ENCODE peak calls at places on chromosomes 16 and 17, in eight cellular contexts. W is Caki2; L is Peyer's patch; O is breast epithelium; Q is lower leg skin; Z is NCI-H1694; B is EL; D is activated naive CD4-positive, alpha-beta T cell. P is an unnamed sample.
A peak's percentile ranks its signal among the peaks of the same experiment; 100 is the strongest.

GRCh38 chr16:64278196-64278595 is 843.7 kb downstream of the CDH11 start:
- DNase-seq in W (no peak), O (no peak), Q (no peak), D (no peak), L (no peak), Z (no peak), B (peak; percentile 26), P (no peak)

GRCh38 chr16:4556112-4556511 is at the start of gene C16orf96:
- DNase-seq in D (no peak), Z (no peak), L (no peak), O (no peak), Q (no peak), B (peak; percentile 21), W (no peak), P (no peak)

GRCh38 chr16:23986455-23986854 is 150.7 kb downstream of the PRKCB start:
- DNase-seq in D (no peak), W (no peak), O (no peak), B (no peak), Q (no peak), L (no peak), Z (no peak), P (no peak)

GRCh38 chr17:32998111-32998892 is 6.7 kb downstream of the SPACA3 start:
- DNase-seq in O (peak; percentile 53), Z (peak; percentile 29), B (peak; percentile 77), L (peak; percentile 90), W (peak; percentile 61), D (peak; percentile 61), Q (peak; percentile 63), P (no peak)

GRCh38 chr16:70391881-70392481 is 45.3 kb downstream of the DDX19A start:
- DNase-seq in L (no peak), D (no peak), Z (peak; percentile 54), Q (peak; percentile 90), W (no peak), B (peak; percentile 83), O (no peak), P (no peak)

GRCh38 chr17:81150379-81151038 is 14.8 kb upstream of the PVALEF start:
- DNase-seq in Z (no peak), B (no peak), W (no peak), O (no peak), L (no peak), D (no peak), Q (peak; percentile 33), P (no peak)

GRCh38 chr17:33285413-33285812 is 7.7 kb downstream of the ASIC2 start:
- DNase-seq in W (no peak), Q (no peak), D (no peak), Z (no peak), B (no peak), L (no peak), O (no peak), P (no peak)

GRCh38 chr16:22030087-22030812 is 22.3 kb downstream of the MOSMO start:
- DNase-seq in Q (no peak), W (no peak), Z (no peak), B (no peak), O (no peak), D (no peak), L (no peak), P (no peak)

GRCh38 chr17:50352072-50352692 is 6.3 kb downstream of the XYLT2 start:
- DNase-seq in O (no peak), W (no peak), Q (no peak), L (peak; percentile 44), D (no peak), B (no peak), Z (no peak), P (no peak)

GRCh38 chr16:1169285-1170075 is 16.6 kb downstream of the CACNA1H start:
- DNase-seq in O (no peak), Z (no peak), L (no peak), D (no peak), B (no peak), W (no peak), Q (no peak), P (no peak)

GRCh38 chr17:44628234-44629188 is 27.8 kb upstream of the MEIOC start:
- DNase-seq in Q (no peak), O (no peak), D (no peak), W (peak; percentile 96), B (no peak), Z (no peak), L (peak; percentile 53), P (no peak)

GRCh38 chr17:44887971-44888955 is 11.0 kb downstream of the EFTUD2 start:
- DNase-seq in D (no peak), O (no peak), L (no peak), W (no peak), Z (no peak), B (no peak), Q (no peak), P (no peak)

GRCh38 chr16:22220714-22221113 is 14.6 kb downstream of the EEF2K start:
- DNase-seq in Q (no peak), Z (no peak), D (no peak), W (no peak), O (no peak), B (no peak), L (no peak), P (no peak)

GRCh38 chr17:15952916-15953865 is 8.3 kb downstream of the ADORA2B start:
- DNase-seq in O (no peak), L (no peak), Z (no peak), D (no peak), W (no peak), Q (no peak), B (no peak), P (no peak)

GRCh38 chr17:77440571-77440981 is 299.8 kb downstream of the SEC14L1 start:
- DNase-seq in B (no peak), W (no peak), D (no peak), L (peak; percentile 79), O (no peak), Q (no peak), Z (peak; percentile 50), P (no peak)

GRCh38 chr17:65228734-65229390 is 91.7 kb downstream of the RGS9 start:
- DNase-seq in L (no peak), Z (no peak), B (peak; percentile 82), O (no peak), D (no peak), Q (no peak), W (peak; percentile 7), P (no peak)

GRCh38 chr16:7791191-7791590 is 458.5 kb downstream of the RBFOX1 start:
- DNase-seq in D (no peak), L (no peak), B (no peak), W (no peak), Q (no peak), Z (no peak), O (no peak), P (no peak)

GRCh38 chr16:47197536-47198179 is 53.9 kb upstream of the NETO2 start:
- DNase-seq in Z (no peak), L (no peak), Q (no peak), B (peak; percentile 12), W (no peak), O (no peak), D (no peak), P (no peak)

GRCh38 chr17:8226536-8227237 is 16.3 kb upstream of the AURKB start:
- DNase-seq in B (peak; percentile 95), Q (peak; percentile 75), Z (peak; percentile 97), W (peak; percentile 93), O (peak; percentile 48), D (no peak), L (peak; percentile 82), P (no peak)

GRCh38 chr16:3282103-3282746 is 1.1 kb upstream of the ZNF263 start:
- DNase-seq in B (peak; percentile 78), Q (peak; percentile 27), O (no peak), Z (no peak), W (no peak), D (no peak), L (no peak), P (no peak)

GRCh38 chr17:41771389-41772206 is 14.9 kb downstream of the JUP start:
- DNase-seq in W (no peak), D (no peak), Q (no peak), B (no peak), Z (no peak), O (no peak), L (no peak), P (no peak)

GRCh38 chr16:70781800-70782199 is 19.2 kb downstream of the VAC14 start:
- DNase-seq in W (no peak), L (no peak), Z (no peak), B (no peak), O (no peak), Q (no peak), D (no peak), P (no peak)

GRCh38 chr16:2783581-2784375 is 3.6 kb downstream of the PRSS33 start:
- DNase-seq in O (no peak), L (peak; percentile 15), D (no peak), B (no peak), W (no peak), Q (no peak), Z (no peak), P (no peak)

GRCh38 chr16:11232852-11233726 is 22.9 kb downstream of the SOCS1 start:
- DNase-seq in Q (no peak), L (peak; percentile 93), Z (no peak), W (no peak), O (peak; percentile 48), B (no peak), D (peak; percentile 72), P (no peak)

GRCh38 chr17:79084291-79085153 is 9.9 kb downstream of the ENGASE start:
- DNase-seq in L (no peak), W (no peak), Z (no peak), Q (no peak), O (no peak), B (no peak), D (no peak), P (no peak)

GRCh38 chr16:87324411-87325275 is 7.5 kb upstream of the C16orf95 start:
- DNase-seq in W (peak; percentile 8), O (no peak), Q (no peak), Z (peak; percentile 41), B (peak; percentile 14), L (peak; percentile 64), D (peak; percentile 22), P (no peak)

GRCh38 chr17:21129023-21129681 is 2.4 kb downstream of the DHRS7B start:
- DNase-seq in W (peak; percentile 12), L (no peak), Q (no peak), B (peak; percentile 50), D (no peak), O (no peak), Z (peak; percentile 21), P (no peak)

GRCh38 chr17:71184716-71185115 is 936.1 kb upstream of the SOX9 start:
- DNase-seq in O (no peak), B (no peak), Q (peak; percentile 44), D (no peak), Z (no peak), W (no peak), L (no peak), P (no peak)

GRCh38 chr16:88650749-88651275 is at the start of gene CYBA:
- DNase-seq in W (no peak), O (peak; percentile 49), Z (no peak), D (peak; percentile 63), L (peak; percentile 94), Q (peak; percentile 60), B (peak; percentile 72), P (no peak)

GRCh38 chr16:31052131-31052530 is 18.8 kb downstream of the STX4 start:
- DNase-seq in B (peak; percentile 97), D (no peak), W (peak; percentile 95), L (peak; percentile 78), Q (peak; percentile 55), Z (no peak), O (no peak), P (peak; percentile 82)

GRCh38 chr17:2854662-2855061 is 58.4 kb downstream of the RAP1GAP2 start:
- DNase-seq in O (no peak), W (peak; percentile 3), L (no peak), B (peak; percentile 29), Z (no peak), Q (no peak), D (no peak), P (no peak)

GRCh38 chr16:82049484-82049883 is 14.4 kb downstream of the HSD17B2 start:
- DNase-seq in B (no peak), D (no peak), W (no peak), L (no peak), Q (no peak), O (no peak), Z (no peak), P (no peak)

GRCh38 chr17:1601571-1601970 is 27.1 kb downstream of the SLC43A2 start:
- DNase-seq in B (no peak), L (no peak), Q (no peak), Z (no peak), D (no peak), O (no peak), W (no peak), P (no peak)

GRCh38 chr17:75774988-75775668 is 9.5 kb upstream of the UNK start:
- DNase-seq in Z (no peak), L (peak; percentile 45), O (peak; percentile 36), B (no peak), W (no peak), Q (peak; percentile 20), D (no peak), P (no peak)